ENCODE peak calls at places on chromosomes 2 and 18, in four cellular contexts. O is AG10803, Y is PC-3, P is brain microvascular endothelial cell. J is an unnamed sample.

GRCh38 chr18:38312532-38312931 is 746.9 kb upstream of the CELF4 start:
- DNase-seq in O (no peak), Y (no peak), P (no peak), J (no peak)

GRCh38 chr2:127516031-127516430 is 10.3 kb downstream of the IWS1 start:
- DNase-seq in O (peak; percentile 98), Y (no peak), P (peak; percentile 16), J (peak; percentile 86)

GRCh38 chr18:42274488-42275137 is 319.6 kb downstream of the PIK3C3 start:
- DNase-seq in O (peak; percentile 55), Y (peak; percentile 6), P (peak; percentile 3), J (no peak)

GRCh38 chr18:48910972-48911545 is 39.7 kb downstream of the SMAD7 start:
- DNase-seq in O (no peak), Y (no peak), P (no peak), J (no peak)

GRCh38 chr2:229901819-229902218 is 20.0 kb downstream of the TRIP12 start:
- DNase-seq in O (peak; percentile 66), Y (peak; percentile 84), P (peak; percentile 59), J (no peak)

GRCh38 chr2:26740346-26740745 is 23.7 kb upstream of the SLC35F6 start:
- DNase-seq in O (no peak), Y (no peak), P (no peak), J (no peak)

GRCh38 chr2:28000287-28000686 is 109.8 kb downstream of the BABAM2 start:
- DNase-seq in O (no peak), Y (no peak), P (no peak), J (no peak)

GRCh38 chr2:179701524-179702110 is 159.8 kb downstream of the ZNF385B start:
- DNase-seq in O (peak; percentile 16), Y (peak; percentile 37), P (no peak), J (no peak)

GRCh38 chr2:222315443-222316121 is 16.8 kb upstream of the PAX3 start:
- DNase-seq in O (no peak), Y (no peak), P (no peak), J (no peak)

GRCh38 chr2:102073168-102073724 is 69.3 kb upstream of the IL1R1 start:
- DNase-seq in O (no peak), Y (no peak), P (no peak), J (no peak)

GRCh38 chr2:64005707-64006356 is 13.4 kb downstream of the VPS54 start:
- DNase-seq in O (no peak), Y (no peak), P (no peak), J (no peak)

GRCh38 chr2:44929680-44930273 is 11.7 kb upstream of the SIX3 start:
- DNase-seq in O (no peak), Y (no peak), P (no peak), J (peak; percentile 52)

GRCh38 chr18:79964330-79965118 is at the start of gene HSBP1L1:
- DNase-seq in O (peak; percentile 42), Y (peak; percentile 85), P (no peak), J (peak; percentile 90)
- TF ChIP-seq CTCF in O (peak; percentile 29), Y (peak; percentile 38), P (no peak), J (peak; percentile 54)

GRCh38 chr2:132667716-132668115 is 2.3 kb downstream of the LYPD1 start:
- DNase-seq in O (peak; percentile 56), Y (no peak), P (no peak), J (no peak)

GRCh38 chr2:132669854-132670103 is 226 bp downstream of the LYPD1 start:
- DNase-seq in O (no peak), Y (peak; percentile 45), P (no peak), J (no peak)

GRCh38 chr2:132670104-132670960 is at the start of gene LYPD1:
- DNase-seq in O (no peak), Y (peak; percentile 54), P (no peak), J (peak; percentile 46)

GRCh38 chr2:132668986-132669853 is 785 bp downstream of the LYPD1 start:
- DNase-seq in O (no peak), Y (peak; percentile 46), P (no peak), J (no peak)

DNA sequence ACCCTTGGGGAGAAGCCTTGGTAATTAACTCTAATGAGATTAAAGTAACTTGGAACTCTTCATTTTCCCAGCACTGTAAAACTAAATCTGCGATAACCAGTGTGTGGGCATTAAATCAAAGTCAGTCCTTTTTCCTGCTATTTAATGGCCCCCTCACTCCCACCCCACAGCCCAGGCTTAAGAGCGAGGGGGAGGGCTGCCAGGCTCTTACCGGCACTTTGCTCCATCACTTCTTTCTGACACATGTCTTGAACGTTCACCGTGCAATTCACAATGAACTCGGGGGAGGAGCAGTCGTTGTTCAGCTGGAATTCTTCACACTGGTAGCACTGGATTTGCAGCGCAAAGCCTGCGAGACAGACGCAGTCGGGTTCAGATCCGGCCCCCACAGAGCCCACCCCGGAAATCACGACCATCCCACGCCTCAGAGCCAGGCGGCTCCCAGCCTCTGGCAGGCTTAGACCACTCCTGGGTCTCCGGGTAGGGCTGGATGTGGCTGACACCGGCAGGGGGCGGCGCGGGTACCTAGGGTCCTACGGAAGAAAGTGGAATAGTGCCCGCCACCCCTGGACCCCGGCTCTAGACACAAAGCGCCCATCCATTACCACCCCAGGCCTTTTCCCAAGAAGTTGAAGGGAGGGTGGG is 1.7 kb downstream of the LYPD1 start:
- DNase-seq in O (no peak), Y (peak; percentile 31), P (peak; percentile 17), J (no peak)
- H3K4me3 ChIP-seq in O (no peak overlapping the region), Y (peak overlapping the region; percentile 78), P (peak overlapping the region; percentile 61), J (no peak overlapping the region)

DNA sequence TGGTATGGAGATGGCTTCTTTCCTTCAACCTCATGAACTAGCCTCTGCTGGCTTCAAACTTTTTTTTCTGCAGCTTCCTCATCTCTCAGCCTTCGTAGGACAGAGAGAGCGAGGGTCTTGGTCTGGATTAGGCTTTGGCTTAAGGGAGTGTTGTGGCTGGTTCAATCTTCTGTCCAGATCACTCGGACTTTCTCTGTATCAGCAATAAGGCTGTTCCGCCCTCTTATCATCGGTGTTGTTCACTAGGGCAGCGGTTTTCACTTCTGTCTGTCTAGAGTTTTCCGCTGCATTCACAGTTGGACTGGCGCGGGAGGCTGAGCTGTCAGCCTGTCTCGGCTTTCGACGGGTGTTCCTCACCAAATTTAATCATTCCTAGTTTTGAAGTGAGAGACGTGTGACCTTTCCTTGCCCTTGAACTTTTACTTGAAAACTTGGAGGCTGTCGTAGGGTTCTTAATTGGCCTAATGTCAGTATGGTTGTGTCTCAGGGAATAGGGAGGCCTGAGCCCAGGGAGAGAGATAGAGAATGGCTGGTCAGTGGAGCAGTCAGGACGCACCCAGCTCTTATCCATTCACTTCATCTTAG is 108.3 kb downstream of the NFATC1 start:
- DNase-seq in O (no peak), Y (no peak), P (no peak), J (peak; percentile 10)
- TF ChIP-seq CTCF in O (no peak), Y (no peak), P (no peak), J (no peak)

DNA sequence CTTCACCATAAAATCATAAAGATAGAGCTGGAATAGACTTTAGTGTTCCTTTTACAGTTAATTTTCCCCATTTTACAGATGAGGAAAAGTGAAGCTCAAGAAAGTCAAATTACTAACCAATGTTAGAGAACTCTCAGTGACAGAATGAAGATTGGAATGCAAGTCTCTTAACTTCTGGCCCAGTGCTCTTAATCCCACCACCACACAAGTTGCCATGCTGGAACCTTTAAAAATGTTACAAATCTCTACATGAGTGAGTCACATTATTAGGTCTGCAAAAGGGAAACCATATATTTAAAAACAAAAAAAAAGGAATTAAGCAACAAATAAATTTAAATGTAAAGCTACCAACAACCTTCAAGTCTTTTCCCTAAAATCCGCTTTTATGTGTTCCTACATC is 3.5 kb downstream of the NCKAP1 start:
- DNase-seq in O (peak; percentile 57), Y (no peak), P (peak; percentile 27), J (no peak)
- H3K4me3 ChIP-seq in O (no peak overlapping the region), Y (peak overlapping the region; percentile 95), P (no peak overlapping the region), J (no peak overlapping the region)

GRCh38 chr18:67514901-67515540 is 1.5 kb downstream of the DSEL start:
- DNase-seq in O (no peak), Y (peak; percentile 38), P (peak; percentile 20), J (no peak)

GRCh38 chr18:67511840-67512239 is 4.7 kb downstream of the DSEL start:
- DNase-seq in O (no peak), Y (no peak), P (no peak), J (no peak)

GRCh38 chr18:67514465-67514864 is 2.1 kb downstream of the DSEL start:
- DNase-seq in O (no peak), Y (no peak), P (no peak), J (no peak)

GRCh38 chr18:67510831-67511230 is 5.7 kb downstream of the DSEL start:
- DNase-seq in O (no peak), Y (no peak), P (no peak), J (no peak)

DNA sequence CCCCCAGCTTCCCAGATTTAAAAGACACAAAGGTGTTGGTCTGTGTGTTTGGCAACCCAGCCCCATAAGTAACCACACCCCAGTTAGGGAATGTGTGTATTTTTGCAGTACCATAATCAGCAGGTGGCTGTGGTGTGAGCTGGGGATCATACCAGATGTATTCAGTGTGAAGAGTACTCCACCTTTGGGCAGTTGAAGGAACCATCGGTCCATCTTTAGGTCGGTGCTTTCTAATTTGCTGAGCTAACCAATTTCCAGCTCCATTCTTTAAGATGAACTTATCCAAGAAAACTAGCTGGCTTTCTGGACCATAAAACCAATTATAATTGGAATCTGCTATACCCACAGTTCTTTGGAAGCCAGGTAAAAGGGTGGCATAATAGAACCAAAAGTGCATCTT is 3.2 kb downstream of the DSEL start:
- DNase-seq in O (no peak), Y (peak; percentile 32), P (peak; percentile 12), J (no peak)
- TF ChIP-seq CTCF in O (no peak), Y (peak; percentile 39), P (peak; percentile 30), J (no peak)

GRCh38 chr2:37720533-37721218 is 49.2 kb upstream of the CDC42EP3 start:
- DNase-seq in O (peak; percentile 94), Y (no peak), P (no peak), J (no peak)
- H3K4me3 ChIP-seq in O (peak overlapping the region; percentile 4), Y (no peak overlapping the region), P (no peak overlapping the region), J (no peak overlapping the region)

GRCh38 chr2:152046940-152047339 is 51.9 kb downstream of the CACNB4 start:
- DNase-seq in O (no peak), Y (no peak), P (no peak), J (no peak)

GRCh38 chr2:152050345-152050744 is 48.5 kb downstream of the CACNB4 start:
- DNase-seq in O (no peak), Y (no peak), P (no peak), J (no peak)

GRCh38 chr2:152050915-152051314 is 47.9 kb downstream of the CACNB4 start:
- DNase-seq in O (no peak), Y (no peak), P (no peak), J (no peak)

GRCh38 chr2:152051373-152051893 is 47.4 kb downstream of the CACNB4 start:
- DNase-seq in O (no peak), Y (no peak), P (no peak), J (no peak)

DNA sequence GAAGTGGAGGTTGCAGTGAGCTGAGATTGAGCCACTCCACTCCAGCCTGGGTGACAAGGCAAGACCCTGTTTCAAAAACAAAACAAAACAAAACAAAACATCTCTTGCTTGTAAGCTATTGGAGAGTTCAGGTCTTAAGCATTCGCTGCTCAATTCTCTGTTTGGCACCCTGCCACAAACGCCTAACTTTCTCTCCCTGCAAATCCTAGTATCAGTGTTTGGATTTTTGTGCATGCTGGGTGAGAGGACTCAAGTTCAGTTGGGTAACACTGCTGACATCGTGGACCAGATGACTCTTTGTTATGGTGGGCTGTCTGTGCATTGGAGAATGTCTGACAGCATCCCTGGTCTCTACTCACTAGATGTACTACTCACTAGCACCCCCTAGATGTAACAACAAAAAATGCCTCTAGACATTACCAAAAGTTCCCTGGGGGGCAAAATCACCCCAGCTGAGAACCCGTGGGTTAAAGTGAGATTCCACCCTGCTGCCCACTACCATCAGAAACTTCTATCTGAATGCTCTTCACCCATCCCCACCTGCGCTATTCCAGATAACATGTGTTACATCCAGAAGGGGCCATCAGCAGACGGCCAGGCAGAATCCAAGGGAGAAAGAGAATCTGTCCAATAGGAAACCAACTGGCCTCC is 50.9 kb downstream of the CACNB4 start:
- DNase-seq in O (no peak), Y (peak; percentile 21), P (no peak), J (no peak)
- TF ChIP-seq CTCF in O (peak; percentile 27), Y (peak; percentile 61), P (peak; percentile 55), J (peak; percentile 19)

GRCh38 chr18:9877655-9878014 is 8.1 kb upstream of the TXNDC2 start:
- DNase-seq in O (no peak), Y (no peak), P (no peak), J (no peak)
- H3K4me3 ChIP-seq in O (peak overlapping the region; percentile 35), Y (no peak overlapping the region), P (peak overlapping the region; percentile 48), J (no peak overlapping the region)